ENCODE peak calls at places on chromosome 1, in ten cellular contexts. I is hepatocyte; K is heart right ventricle; Q is CD8-positive, alpha-beta T cell; G is SK-N-SH; N is IMR-90; T is right atrium auricular region; B is NT2/D1; A is endodermal cell; D is mucosa of descending colon. V is an unnamed sample.

GRCh38 chr1:234893725-234894630 is 234.7 kb downstream of the TOMM20 start:
- DNase-seq in I (no peak), K (no peak), Q (no peak), G (no peak), N (peak; percentile 80), T (no peak), B (no peak), A (no peak), D (no peak), V (no peak)

GRCh38 chr1:215720121-215720520 is 153.0 kb downstream of the KCTD3 start:
- DNase-seq in I (no peak), K (no peak), Q (no peak), G (no peak), N (peak; percentile 49), T (no peak), B (no peak), A (no peak), D (no peak), V (no peak)

GRCh38 chr1:24112381-24113169 is 640 bp upstream of the MYOM3 start:
- DNase-seq in I (peak; percentile 88), K (peak; percentile 69), Q (peak; percentile 6), G (peak; percentile 47), N (peak; percentile 65), T (peak; percentile 79), B (no peak), A (peak; percentile 83), D (peak; percentile 75), V (peak; percentile 88)

GRCh38 chr1:112540395-112540794 is 31.6 kb downstream of the WNT2B start:
- DNase-seq in I (no peak), K (no peak), Q (no peak), G (no peak), N (peak; percentile 71), T (no peak), B (no peak), A (no peak), D (no peak), V (no peak)

GRCh38 chr1:22074803-22075202 is 22.3 kb downstream of the CDC42 start:
- DNase-seq in I (no peak), K (no peak), Q (no peak), G (no peak), N (no peak), T (no peak), B (no peak), A (no peak), D (no peak), V (no peak)

GRCh38 chr1:147598631-147599361 is 57.5 kb downstream of the BCL9 start:
- DNase-seq in I (peak; percentile 76), K (peak; percentile 54), Q (peak; percentile 6), G (peak; percentile 67), N (peak; percentile 15), T (no peak), B (no peak), A (peak; percentile 50), D (peak; percentile 76), V (no peak)

GRCh38 chr1:105894006-105894405 is 1162.5 kb upstream of the PRMT6 start:
- DNase-seq in I (no peak), K (no peak), Q (no peak), G (no peak), N (peak; percentile 43), T (no peak), B (no peak), A (no peak), D (no peak), V (no peak)

GRCh38 chr1:76868916-76869315 is 1.6 kb downstream of the ST6GALNAC5 start:
- DNase-seq in I (peak; percentile 8), K (no peak), Q (no peak), G (peak; percentile 73), N (no peak), T (no peak), B (no peak), A (peak; percentile 80), D (no peak), V (no peak)

GRCh38 chr1:232186936-232187335 is 443.0 kb downstream of the SIPA1L2 start:
- DNase-seq in I (no peak), K (no peak), Q (no peak), G (no peak), N (no peak), T (no peak), B (no peak), A (peak; percentile 52), D (no peak), V (no peak)

GRCh38 chr1:68751723-68752122 is 254.8 kb upstream of the DEPDC1 start:
- DNase-seq in I (no peak), K (no peak), Q (no peak), G (no peak), N (no peak), T (no peak), B (no peak), A (no peak), D (no peak), V (no peak)

GRCh38 chr1:150280138-150280707 is 2.1 kb upstream of the CIART start:
- DNase-seq in I (no peak), K (no peak), Q (no peak), G (no peak), N (no peak), T (no peak), B (no peak), A (no peak), D (peak; percentile 75), V (peak; percentile 85)

GRCh38 chr1:150282558-150282958 is 204 bp downstream of the CIART start:
- DNase-seq in I (no peak), K (peak; percentile 37), Q (no peak), G (peak; percentile 24), N (peak; percentile 22), T (no peak), B (no peak), A (no peak), D (no peak), V (no peak)

GRCh38 chr1:150283260-150283659 is 906 bp downstream of the CIART start:
- DNase-seq in I (no peak), K (no peak), Q (no peak), G (no peak), N (no peak), T (no peak), B (no peak), A (no peak), D (no peak), V (no peak)

GRCh38 chr1:150281758-150282557 is at the start of gene CIART:
- DNase-seq in I (peak; percentile 96), K (peak; percentile 85), Q (peak; percentile 45), G (peak; percentile 83), N (peak; percentile 100), T (peak; percentile 99), B (peak; percentile 100), A (peak; percentile 95), D (peak; percentile 75), V (peak; percentile 91)

DNA sequence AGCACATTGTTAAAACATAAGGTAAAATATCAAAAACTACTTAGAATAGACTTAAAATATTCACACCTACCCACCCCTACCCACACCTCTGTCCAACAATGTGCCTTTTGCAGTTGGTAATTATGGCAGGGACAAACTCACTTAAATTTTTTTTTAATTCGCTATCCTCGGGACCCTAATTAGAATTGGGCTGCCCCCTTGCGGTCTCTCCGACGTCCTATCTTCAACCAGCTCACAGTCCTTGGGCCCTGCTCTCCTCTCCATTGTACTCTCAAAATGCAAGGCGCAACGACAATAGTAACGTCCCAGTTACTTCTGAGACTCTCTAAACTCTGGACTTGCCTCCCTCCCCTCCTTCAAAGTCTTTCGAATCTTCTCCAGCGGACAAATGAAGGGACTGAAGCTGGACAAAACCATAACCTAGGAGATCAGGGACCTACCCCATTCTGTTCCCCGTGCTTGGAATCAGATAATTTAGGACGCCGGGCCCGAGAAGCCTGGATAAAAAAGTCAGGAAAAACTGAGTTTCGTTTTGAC is 1.1 kb upstream of the CIART start:
- DNase-seq in I (peak; percentile 79), K (peak; percentile 68), Q (peak; percentile 35), G (peak; percentile 50), N (peak; percentile 70), T (peak; percentile 77), B (peak; percentile 69), A (peak; percentile 89), D (peak; percentile 71), V (peak; percentile 75)
- H3K4me1 ChIP-seq in I (no peaks in the 10 kb centered on the region), K (peaks cover 12% of the 10 kb centered on the region), Q (peaks cover 24% of the 10 kb centered on the region), G (peaks cover 4% of the 10 kb centered on the region), N (peaks cover 5% of the 10 kb centered on the region), T (peaks cover 20% of the 10 kb centered on the region), B (no peaks in the 10 kb centered on the region), A (no peaks in the 10 kb centered on the region), D (peaks cover 19% of the 10 kb centered on the region), V (peaks cover 23% of the 10 kb centered on the region)

DNA sequence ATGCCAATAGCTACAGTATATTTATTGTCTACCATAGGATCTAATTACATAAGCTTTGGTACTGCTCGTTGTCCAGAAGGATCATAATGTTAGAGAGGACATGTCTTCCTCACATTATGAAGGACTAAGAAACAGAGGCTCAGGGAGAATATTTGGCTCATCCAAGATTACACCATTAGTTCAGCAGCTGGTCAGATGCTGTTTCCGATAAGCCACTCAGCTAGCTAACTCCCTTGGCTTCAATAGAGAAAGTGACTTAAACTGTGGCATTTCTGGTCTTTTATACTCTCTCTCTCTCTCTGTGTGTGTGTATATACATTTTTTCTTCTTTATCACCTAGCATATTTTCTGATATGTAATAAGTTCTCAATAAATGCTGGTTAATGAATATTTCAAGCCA is 70.4 kb downstream of the DDR2 start:
- DNase-seq in I (no peak), K (no peak), Q (no peak), G (no peak), N (no peak), T (no peak), B (no peak), A (no peak), D (no peak), V (no peak)
- H3K9me3 ChIP-seq in I (no peaks in the 10 kb centered on the region), K (no peaks in the 10 kb centered on the region), Q (no peaks in the 10 kb centered on the region), G (no peaks in the 10 kb centered on the region), N (no peaks in the 10 kb centered on the region), T (no peaks in the 10 kb centered on the region), B (no peaks in the 10 kb centered on the region), A (no peaks in the 10 kb centered on the region), D (no peaks in the 10 kb centered on the region), V (no peaks in the 10 kb centered on the region)

DNA sequence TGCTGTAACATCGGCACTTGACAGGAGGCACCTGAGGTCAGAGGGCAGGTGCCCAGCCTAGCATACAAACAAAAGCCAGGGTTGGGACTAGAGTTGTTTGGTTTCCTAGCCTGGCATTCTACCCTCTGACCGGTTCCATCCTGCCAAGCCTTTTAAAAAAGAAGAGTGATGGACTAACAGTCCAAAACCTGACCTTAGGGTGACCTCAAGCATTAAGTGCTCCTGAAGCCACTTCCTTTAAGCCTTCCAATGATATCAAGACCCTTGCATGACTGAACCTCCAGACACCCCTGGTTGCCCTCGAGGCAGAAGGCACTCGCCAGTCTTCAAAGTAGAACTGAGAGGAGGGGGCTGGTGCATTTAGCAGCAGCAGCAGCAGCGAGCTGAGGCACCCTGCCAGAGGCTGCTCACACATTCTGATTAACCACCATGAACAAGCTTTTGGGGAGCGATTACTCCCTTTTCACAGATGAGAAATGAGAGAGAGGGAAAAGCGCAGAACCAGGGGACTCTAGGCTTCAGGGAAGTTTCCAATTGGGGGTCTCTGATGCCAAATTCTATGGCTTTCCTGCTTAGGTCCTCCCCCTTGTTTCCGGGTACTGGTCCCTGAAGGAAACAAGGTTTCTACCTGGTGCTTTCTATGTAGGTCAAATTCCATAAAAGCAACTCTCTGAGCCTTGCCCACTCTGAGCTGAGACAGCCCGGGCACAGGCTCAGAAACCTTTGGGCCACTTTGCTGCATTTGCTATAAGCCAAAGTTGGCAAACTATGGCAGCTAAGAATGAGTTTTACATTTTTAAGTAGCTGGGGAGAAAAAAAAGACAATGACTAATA is 9.1 kb downstream of the SLC2A1 start:
- DNase-seq in I (no peak), K (no peak), Q (no peak), G (peak; percentile 37), N (no peak), T (no peak), B (no peak), A (no peak), D (no peak), V (no peak)
- H3K4me1 ChIP-seq in I (peaks cover 36% of the 10 kb centered on the region), K (peaks cover 54% of the 10 kb centered on the region), Q (peaks cover 93% of the 10 kb centered on the region), G (peaks cover 34% of the 10 kb centered on the region), N (peaks cover 62% of the 10 kb centered on the region), T (peaks cover 56% of the 10 kb centered on the region), B (peaks cover 39% of the 10 kb centered on the region), A (no peaks in the 10 kb centered on the region), D (peaks cover 32% of the 10 kb centered on the region), V (no peaks in the 10 kb centered on the region)

GRCh38 chr1:79842811-79843210 is 836.3 kb upstream of the ADGRL4 start:
- DNase-seq in I (no peak), K (no peak), Q (no peak), G (no peak), N (no peak), T (no peak), B (no peak), A (no peak), D (no peak), V (no peak)
- H3K9me3 ChIP-seq in I (no peaks in the 10 kb centered on the region), K (no peaks in the 10 kb centered on the region), Q (no peaks in the 10 kb centered on the region), G (no peaks in the 10 kb centered on the region), N (no peaks in the 10 kb centered on the region), T (no peaks in the 10 kb centered on the region), B (no peaks in the 10 kb centered on the region), A (no peaks in the 10 kb centered on the region), D (no peaks in the 10 kb centered on the region), V (no peaks in the 10 kb centered on the region)